ENCODE peak calls at places on chromosome 14, in ten cellular contexts. One of them, this sample, is unnamed.

GRCh38 chr14:74888164-74889158 is 6.7 kb downstream of the DLST start:
- DNase-seq in left ventricle myocardium superior: no peak
- DNase-seq in stimulated activated CD4-positive, alpha-beta T cell treated with anti-CD3 and anti-CD28 coated beads, TNF-alpha, amount 100 ng/mL, for 1 hour: no peak
- DNase-seq in NCI-H2107: no peak
- DNase-seq in NCI-H1092 treated with DMSO at 0.1 percent for 48 hours: no peak
- DNase-seq in HuH-7: no peak
- DNase-seq in tibial nerve: no peak
- DNase-seq in thyroid gland: no peak
- DNase-seq in endodermal cell: no peak
- DNase-seq in T-helper 2 cell: no peak
- DNase-seq in this sample: no peak

GRCh38 chr14:99939421-99939820 is 125.8 kb upstream of the EVL start:
- DNase-seq in endodermal cell: no peak
- DNase-seq in HuH-7: no peak
- DNase-seq in tibial nerve: no peak
- DNase-seq in NCI-H1092 treated with DMSO at 0.1 percent for 48 hours: no peak
- DNase-seq in stimulated activated CD4-positive, alpha-beta T cell treated with anti-CD3 and anti-CD28 coated beads, TNF-alpha, amount 100 ng/mL, for 1 hour: no peak
- DNase-seq in T-helper 2 cell: no peak
- DNase-seq in NCI-H2107: no peak
- DNase-seq in left ventricle myocardium superior: no peak
- DNase-seq in thyroid gland: no peak
- DNase-seq in this sample: no peak

GRCh38 chr14:35534130-35534883 is at the start of gene INSM2:
- DNase-seq in NCI-H2107: no peak
- DNase-seq in tibial nerve: no peak
- DNase-seq in T-helper 2 cell: no peak
- DNase-seq in thyroid gland: no peak
- DNase-seq in stimulated activated CD4-positive, alpha-beta T cell treated with anti-CD3 and anti-CD28 coated beads, TNF-alpha, amount 100 ng/mL, for 1 hour: no peak
- DNase-seq in NCI-H1092 treated with DMSO at 0.1 percent for 48 hours: peak
- DNase-seq in left ventricle myocardium superior: peak
- DNase-seq in HuH-7: no peak
- DNase-seq in endodermal cell: no peak
- DNase-seq in this sample: no peak

GRCh38 chr14:39876935-39877334 is 444.7 kb upstream of the FBXO33 start:
- DNase-seq in HuH-7: no peak
- DNase-seq in endodermal cell: no peak
- DNase-seq in left ventricle myocardium superior: no peak
- DNase-seq in thyroid gland: no peak
- DNase-seq in tibial nerve: no peak
- DNase-seq in NCI-H1092 treated with DMSO at 0.1 percent for 48 hours: no peak
- DNase-seq in stimulated activated CD4-positive, alpha-beta T cell treated with anti-CD3 and anti-CD28 coated beads, TNF-alpha, amount 100 ng/mL, for 1 hour: no peak
- DNase-seq in NCI-H2107: no peak
- DNase-seq in T-helper 2 cell: no peak
- DNase-seq in this sample: no peak

GRCh38 chr14:74793506-74794155 is 30.5 kb downstream of the YLPM1 start:
- DNase-seq in stimulated activated CD4-positive, alpha-beta T cell treated with anti-CD3 and anti-CD28 coated beads, TNF-alpha, amount 100 ng/mL, for 1 hour: no peak
- DNase-seq in T-helper 2 cell: no peak
- DNase-seq in tibial nerve: no peak
- DNase-seq in thyroid gland: no peak
- DNase-seq in NCI-H1092 treated with DMSO at 0.1 percent for 48 hours: no peak
- DNase-seq in left ventricle myocardium superior: no peak
- DNase-seq in NCI-H2107: no peak
- DNase-seq in endodermal cell: no peak
- DNase-seq in HuH-7: no peak
- DNase-seq in this sample: no peak

GRCh38 chr14:102487204-102487577 is 22.4 kb downstream of the ANKRD9 start:
- DNase-seq in left ventricle myocardium superior: no peak
- DNase-seq in thyroid gland: no peak
- DNase-seq in T-helper 2 cell: no peak
- DNase-seq in HuH-7: no peak
- DNase-seq in stimulated activated CD4-positive, alpha-beta T cell treated with anti-CD3 and anti-CD28 coated beads, TNF-alpha, amount 100 ng/mL, for 1 hour: no peak
- DNase-seq in tibial nerve: no peak
- DNase-seq in endodermal cell: peak
- DNase-seq in NCI-H2107: no peak
- DNase-seq in NCI-H1092 treated with DMSO at 0.1 percent for 48 hours: no peak
- DNase-seq in this sample: no peak

GRCh38 chr14:70237710-70238109 is 49.0 kb upstream of the SLC8A3 start:
- DNase-seq in T-helper 2 cell: no peak
- DNase-seq in tibial nerve: no peak
- DNase-seq in stimulated activated CD4-positive, alpha-beta T cell treated with anti-CD3 and anti-CD28 coated beads, TNF-alpha, amount 100 ng/mL, for 1 hour: no peak
- DNase-seq in thyroid gland: no peak
- DNase-seq in HuH-7: no peak
- DNase-seq in NCI-H1092 treated with DMSO at 0.1 percent for 48 hours: no peak
- DNase-seq in NCI-H2107: no peak
- DNase-seq in left ventricle myocardium superior: no peak
- DNase-seq in endodermal cell: no peak
- DNase-seq in this sample: no peak

GRCh38 chr14:101482066-101482465 is 79.2 kb upstream of the DIO3 start:
- DNase-seq in HuH-7: no peak
- DNase-seq in left ventricle myocardium superior: no peak
- DNase-seq in tibial nerve: no peak
- DNase-seq in T-helper 2 cell: no peak
- DNase-seq in NCI-H2107: no peak
- DNase-seq in stimulated activated CD4-positive, alpha-beta T cell treated with anti-CD3 and anti-CD28 coated beads, TNF-alpha, amount 100 ng/mL, for 1 hour: no peak
- DNase-seq in NCI-H1092 treated with DMSO at 0.1 percent for 48 hours: no peak
- DNase-seq in endodermal cell: no peak
- DNase-seq in thyroid gland: no peak
- DNase-seq in this sample: no peak

GRCh38 chr14:53668861-53669260 is 287.8 kb downstream of the BMP4 start:
- DNase-seq in endodermal cell: no peak
- DNase-seq in T-helper 2 cell: no peak
- DNase-seq in stimulated activated CD4-positive, alpha-beta T cell treated with anti-CD3 and anti-CD28 coated beads, TNF-alpha, amount 100 ng/mL, for 1 hour: no peak
- DNase-seq in NCI-H2107: no peak
- DNase-seq in NCI-H1092 treated with DMSO at 0.1 percent for 48 hours: no peak
- DNase-seq in tibial nerve: no peak
- DNase-seq in left ventricle myocardium superior: no peak
- DNase-seq in HuH-7: no peak
- DNase-seq in thyroid gland: no peak
- DNase-seq in this sample: no peak

GRCh38 chr14:52267501-52268190 is at the start of gene PTGDR:
- DNase-seq in thyroid gland: no peak
- DNase-seq in NCI-H1092 treated with DMSO at 0.1 percent for 48 hours: no peak
- DNase-seq in NCI-H2107: no peak
- DNase-seq in stimulated activated CD4-positive, alpha-beta T cell treated with anti-CD3 and anti-CD28 coated beads, TNF-alpha, amount 100 ng/mL, for 1 hour: no peak
- DNase-seq in HuH-7: no peak
- DNase-seq in tibial nerve: no peak
- DNase-seq in T-helper 2 cell: no peak
- DNase-seq in left ventricle myocardium superior: peak
- DNase-seq in endodermal cell: peak
- DNase-seq in this sample: no peak

GRCh38 chr14:100192250-100192671 is 32.8 kb upstream of the DEGS2 start:
- DNase-seq in T-helper 2 cell: no peak
- DNase-seq in left ventricle myocardium superior: peak
- DNase-seq in HuH-7: no peak
- DNase-seq in endodermal cell: peak
- DNase-seq in NCI-H2107: no peak
- DNase-seq in NCI-H1092 treated with DMSO at 0.1 percent for 48 hours: no peak
- DNase-seq in stimulated activated CD4-positive, alpha-beta T cell treated with anti-CD3 and anti-CD28 coated beads, TNF-alpha, amount 100 ng/mL, for 1 hour: no peak
- DNase-seq in thyroid gland: no peak
- DNase-seq in tibial nerve: no peak
- DNase-seq in this sample: peak

GRCh38 chr14:33061667-33062325 is 123.1 kb downstream of the NPAS3 start:
- DNase-seq in left ventricle myocardium superior: no peak
- DNase-seq in HuH-7: no peak
- DNase-seq in tibial nerve: no peak
- DNase-seq in T-helper 2 cell: no peak
- DNase-seq in NCI-H2107: peak
- DNase-seq in NCI-H1092 treated with DMSO at 0.1 percent for 48 hours: no peak
- DNase-seq in endodermal cell: peak
- DNase-seq in stimulated activated CD4-positive, alpha-beta T cell treated with anti-CD3 and anti-CD28 coated beads, TNF-alpha, amount 100 ng/mL, for 1 hour: no peak
- DNase-seq in thyroid gland: no peak
- DNase-seq in this sample: no peak

GRCh38 chr14:27077181-27077738 is 479.4 kb upstream of the NOVA1 start:
- DNase-seq in tibial nerve: no peak
- DNase-seq in T-helper 2 cell: no peak
- DNase-seq in endodermal cell: no peak
- DNase-seq in stimulated activated CD4-positive, alpha-beta T cell treated with anti-CD3 and anti-CD28 coated beads, TNF-alpha, amount 100 ng/mL, for 1 hour: no peak
- DNase-seq in thyroid gland: no peak
- DNase-seq in NCI-H2107: no peak
- DNase-seq in NCI-H1092 treated with DMSO at 0.1 percent for 48 hours: no peak
- DNase-seq in left ventricle myocardium superior: no peak
- DNase-seq in HuH-7: no peak
- DNase-seq in this sample: no peak

GRCh38 chr14:25406818-25407217 is 356.9 kb upstream of the STXBP6 start:
- DNase-seq in tibial nerve: no peak
- DNase-seq in HuH-7: peak
- DNase-seq in left ventricle myocardium superior: no peak
- DNase-seq in NCI-H1092 treated with DMSO at 0.1 percent for 48 hours: peak
- DNase-seq in endodermal cell: peak
- DNase-seq in stimulated activated CD4-positive, alpha-beta T cell treated with anti-CD3 and anti-CD28 coated beads, TNF-alpha, amount 100 ng/mL, for 1 hour: no peak
- DNase-seq in T-helper 2 cell: no peak
- DNase-seq in thyroid gland: peak
- DNase-seq in NCI-H2107: no peak
- DNase-seq in this sample: no peak

GRCh38 chr14:21098134-21098891 is at the start of gene ZNF219:
- DNase-seq in thyroid gland: peak
- DNase-seq in NCI-H2107: no peak
- DNase-seq in stimulated activated CD4-positive, alpha-beta T cell treated with anti-CD3 and anti-CD28 coated beads, TNF-alpha, amount 100 ng/mL, for 1 hour: no peak
- DNase-seq in T-helper 2 cell: peak
- DNase-seq in NCI-H1092 treated with DMSO at 0.1 percent for 48 hours: peak
- DNase-seq in tibial nerve: no peak
- DNase-seq in endodermal cell: peak
- DNase-seq in left ventricle myocardium superior: peak
- DNase-seq in HuH-7: peak
- DNase-seq in this sample: no peak

GRCh38 chr14:93269341-93270068 is 62.4 kb downstream of the UBR7 start:
- DNase-seq in tibial nerve: no peak
- DNase-seq in HuH-7: no peak
- DNase-seq in stimulated activated CD4-positive, alpha-beta T cell treated with anti-CD3 and anti-CD28 coated beads, TNF-alpha, amount 100 ng/mL, for 1 hour: no peak
- DNase-seq in thyroid gland: no peak
- DNase-seq in left ventricle myocardium superior: no peak
- DNase-seq in NCI-H2107: no peak
- DNase-seq in T-helper 2 cell: no peak
- DNase-seq in NCI-H1092 treated with DMSO at 0.1 percent for 48 hours: no peak
- DNase-seq in endodermal cell: no peak
- DNase-seq in this sample: no peak

GRCh38 chr14:91654836-91655235 is 77.0 kb downstream of the CATSPERB start:
- DNase-seq in tibial nerve: no peak
- DNase-seq in stimulated activated CD4-positive, alpha-beta T cell treated with anti-CD3 and anti-CD28 coated beads, TNF-alpha, amount 100 ng/mL, for 1 hour: no peak
- DNase-seq in HuH-7: no peak
- DNase-seq in NCI-H1092 treated with DMSO at 0.1 percent for 48 hours: no peak
- DNase-seq in NCI-H2107: no peak
- DNase-seq in endodermal cell: no peak
- DNase-seq in T-helper 2 cell: no peak
- DNase-seq in thyroid gland: no peak
- DNase-seq in left ventricle myocardium superior: no peak
- DNase-seq in this sample: no peak

GRCh38 chr14:85088231-85088630 is 441.7 kb upstream of the FLRT2 start:
- DNase-seq in NCI-H1092 treated with DMSO at 0.1 percent for 48 hours: no peak
- DNase-seq in NCI-H2107: no peak
- DNase-seq in endodermal cell: no peak
- DNase-seq in HuH-7: no peak
- DNase-seq in thyroid gland: no peak
- DNase-seq in left ventricle myocardium superior: no peak
- DNase-seq in stimulated activated CD4-positive, alpha-beta T cell treated with anti-CD3 and anti-CD28 coated beads, TNF-alpha, amount 100 ng/mL, for 1 hour: no peak
- DNase-seq in tibial nerve: no peak
- DNase-seq in T-helper 2 cell: no peak
- DNase-seq in this sample: no peak

This sample was measured in dorsolateral prefrontal cortex.